ENCODE peak calls at places on chromosomes 5 and 9, in eight cellular contexts. C is cerebellar cortex; S is HuH-7.5; P is T-helper 2 cell; A is activated naive CD4-positive, alpha-beta T cell; W is stromal cell of bone marrow; X is naive B cell; L is A673. D is an unnamed sample.

GRCh38 chr9:34072868-34073590 is 24.3 kb upstream of the UBAP2 start:
- DNase-seq in W (peak), C (no peak), A (no peak), P (no peak), X (no peak), S (peak), L (no peak), D (no peak)

GRCh38 chr5:139647406-139648204 is 544 bp upstream of the CXXC5 start:
- DNase-seq in A (no peak), W (no peak), C (peak), L (no peak), X (no peak), S (no peak), P (no peak), D (no peak)

GRCh38 chr9:113215142-113215541 is 5.9 kb downstream of the FKBP15 start:
- DNase-seq in P (no peak), X (no peak), S (no peak), W (no peak), C (no peak), A (no peak), L (peak), D (no peak)

GRCh38 chr9:130331573-130331972 is 66.0 kb downstream of the HMCN2 start:
- DNase-seq in W (peak), L (no peak), A (no peak), S (no peak), X (no peak), C (no peak), P (no peak), D (no peak)

GRCh38 chr9:33785914-33786313 is 9.4 kb upstream of the PRSS3 start:
- DNase-seq in W (no peak), X (no peak), L (peak), P (no peak), A (no peak), S (no peak), C (peak), D (no peak)

GRCh38 chr5:130324953-130325671 is 420.8 kb downstream of the CHSY3 start:
- DNase-seq in L (no peak), C (no peak), P (no peak), W (no peak), S (no peak), A (no peak), X (no peak), D (no peak)

GRCh38 chr5:95511606-95512005 is 43.2 kb downstream of the SKIC3 start:
- DNase-seq in S (no peak), W (no peak), C (no peak), X (no peak), L (no peak), A (no peak), P (no peak), D (no peak)

GRCh38 chr9:127165096-127165495 is 42.7 kb upstream of the ANGPTL2 start:
- DNase-seq in X (no peak), S (no peak), L (no peak), A (no peak), P (no peak), C (no peak), W (no peak), D (no peak)

GRCh38 chr5:137372386-137373160 is 126.6 kb downstream of the SPOCK1 start:
- DNase-seq in W (no peak), C (no peak), X (no peak), P (no peak), A (no peak), S (no peak), L (no peak), D (no peak)

GRCh38 chr5:93990504-93991085 is 249.2 kb upstream of the POU5F2 start:
- DNase-seq in S (no peak), C (no peak), W (no peak), A (no peak), X (no peak), P (no peak), L (peak), D (no peak)

GRCh38 chr5:42631241-42631640 is 125.4 kb upstream of the CCDC152 start:
- DNase-seq in X (no peak), C (no peak), S (no peak), A (no peak), W (no peak), P (no peak), L (no peak), D (no peak)

GRCh38 chr9:129501771-129502324 is 119.1 kb downstream of the C9orf50 start:
- DNase-seq in C (no peak), X (no peak), L (no peak), A (no peak), S (no peak), W (no peak), P (no peak), D (no peak)

GRCh38 chr5:168328804-168329203 is 37.4 kb downstream of the WWC1 start:
- DNase-seq in S (no peak), A (no peak), P (no peak), X (no peak), L (peak), W (no peak), C (no peak), D (no peak)

GRCh38 chr9:115781361-115781760 is 372.2 kb upstream of the PAPPA start:
- DNase-seq in W (no peak), L (no peak), X (no peak), P (no peak), A (no peak), S (no peak), C (no peak), D (no peak)

GRCh38 chr5:97623441-97623840 is 440.4 kb upstream of the RIOK2 start:
- DNase-seq in A (no peak), S (no peak), C (no peak), P (no peak), W (no peak), L (no peak), X (no peak), D (no peak)

GRCh38 chr9:130680836-130681768 is 12.5 kb upstream of the EXOSC2 start:
- DNase-seq in W (peak), P (peak), L (peak), S (peak), X (no peak), A (peak), C (peak), D (peak)

GRCh38 chr5:140311011-140311467 is 8.1 kb upstream of the PFDN1 start:
- DNase-seq in L (peak), A (no peak), S (no peak), X (no peak), C (no peak), W (peak), P (no peak), D (no peak)

GRCh38 chr5:124193371-124193789 is 553.1 kb downstream of the ZNF608 start:
- DNase-seq in X (no peak), C (no peak), S (no peak), W (peak), L (no peak), P (no peak), A (no peak), D (no peak)